ENCODE peak calls at places on chromosomes 12 and 14, in nine cellular contexts. One of them, this sample, is unnamed.

GRCh38 chr12:75991753-75992152 is 39.8 kb downstream of the PHLDA1 start:
- DNase-seq in CD8-positive, alpha-beta T cell: no peak
- DNase-seq in mammary epithelial cell: no peak
- DNase-seq in Karpas-422: peak; percentile 2
- DNase-seq in heart left ventricle: no peak
- DNase-seq in GM06990: no peak
- DNase-seq in right atrium auricular region: no peak
- DNase-seq in brain microvascular endothelial cell: no peak
- DNase-seq in aorta: no peak
- DNase-seq in this sample: no peak

GRCh38 chr12:64390275-64390851 is at the start of gene C12orf56:
- DNase-seq in GM06990: no peak
- DNase-seq in aorta: no peak
- DNase-seq in Karpas-422: no peak
- DNase-seq in CD8-positive, alpha-beta T cell: no peak
- DNase-seq in mammary epithelial cell: no peak
- DNase-seq in right atrium auricular region: no peak
- DNase-seq in heart left ventricle: no peak
- DNase-seq in brain microvascular endothelial cell: no peak
- DNase-seq in this sample: peak; percentile 22

GRCh38 chr12:94889512-94890210 is 113.8 kb downstream of the NDUFA12 start:
- DNase-seq in CD8-positive, alpha-beta T cell: no peak
- DNase-seq in heart left ventricle: no peak
- DNase-seq in aorta: no peak
- DNase-seq in right atrium auricular region: no peak
- DNase-seq in brain microvascular endothelial cell: no peak
- DNase-seq in mammary epithelial cell: no peak
- DNase-seq in Karpas-422: no peak
- DNase-seq in GM06990: no peak
- DNase-seq in this sample: no peak

GRCh38 chr12:120469450-120470149 is at the start of gene SRSF9:
- DNase-seq in mammary epithelial cell: peak; percentile 91
- DNase-seq in CD8-positive, alpha-beta T cell: peak; percentile 98
- DNase-seq in aorta: peak; percentile 99
- DNase-seq in brain microvascular endothelial cell: peak; percentile 90
- DNase-seq in GM06990: peak; percentile 99
- DNase-seq in heart left ventricle: peak; percentile 96
- DNase-seq in Karpas-422: peak; percentile 99
- DNase-seq in right atrium auricular region: peak; percentile 96
- DNase-seq in this sample: peak; percentile 96

GRCh38 chr14:23147676-23148075 is 28.6 kb upstream of the CEBPE start:
- DNase-seq in aorta: no peak
- DNase-seq in Karpas-422: no peak
- DNase-seq in GM06990: no peak
- DNase-seq in heart left ventricle: no peak
- DNase-seq in CD8-positive, alpha-beta T cell: no peak
- DNase-seq in brain microvascular endothelial cell: no peak
- DNase-seq in right atrium auricular region: no peak
- DNase-seq in mammary epithelial cell: peak; percentile 59
- DNase-seq in this sample: no peak

GRCh38 chr12:46153267-46153872 is 115.5 kb downstream of the SLC38A1 start:
- DNase-seq in brain microvascular endothelial cell: no peak
- DNase-seq in GM06990: no peak
- DNase-seq in aorta: no peak
- DNase-seq in heart left ventricle: no peak
- DNase-seq in CD8-positive, alpha-beta T cell: no peak
- DNase-seq in right atrium auricular region: no peak
- DNase-seq in Karpas-422: peak; percentile 59
- DNase-seq in mammary epithelial cell: no peak
- DNase-seq in this sample: peak; percentile 48

GRCh38 chr12:71441836-71442566 is 2.4 kb downstream of the LGR5 start:
- DNase-seq in right atrium auricular region: no peak
- DNase-seq in heart left ventricle: no peak
- DNase-seq in CD8-positive, alpha-beta T cell: no peak
- DNase-seq in Karpas-422: no peak
- DNase-seq in aorta: no peak
- DNase-seq in mammary epithelial cell: no peak
- DNase-seq in GM06990: no peak
- DNase-seq in brain microvascular endothelial cell: no peak
- DNase-seq in this sample: no peak

GRCh38 chr12:79406993-79407392 is 283.8 kb downstream of the PAWR start:
- DNase-seq in GM06990: no peak
- DNase-seq in brain microvascular endothelial cell: no peak
- DNase-seq in right atrium auricular region: no peak
- DNase-seq in aorta: no peak
- DNase-seq in CD8-positive, alpha-beta T cell: no peak
- DNase-seq in Karpas-422: no peak
- DNase-seq in heart left ventricle: no peak
- DNase-seq in mammary epithelial cell: no peak
- DNase-seq in this sample: no peak

GRCh38 chr14:78508023-78508422 is 337.9 kb downstream of the NRXN3 start:
- DNase-seq in heart left ventricle: no peak
- DNase-seq in CD8-positive, alpha-beta T cell: no peak
- DNase-seq in Karpas-422: no peak
- DNase-seq in right atrium auricular region: no peak
- DNase-seq in GM06990: no peak
- DNase-seq in mammary epithelial cell: no peak
- DNase-seq in brain microvascular endothelial cell: no peak
- DNase-seq in aorta: no peak
- DNase-seq in this sample: no peak

GRCh38 chr12:5003025-5003666 is 40.5 kb upstream of the KCNA5 start:
- DNase-seq in CD8-positive, alpha-beta T cell: peak; percentile 8
- DNase-seq in right atrium auricular region: peak; percentile 70
- DNase-seq in GM06990: peak; percentile 54
- DNase-seq in mammary epithelial cell: peak; percentile 41
- DNase-seq in aorta: peak; percentile 89
- DNase-seq in Karpas-422: peak; percentile 86
- DNase-seq in heart left ventricle: peak; percentile 54
- DNase-seq in brain microvascular endothelial cell: peak; percentile 53
- DNase-seq in this sample: peak; percentile 73

GRCh38 chr14:37278673-37279538 is 81.2 kb downstream of the MIPOL1 start:
- DNase-seq in right atrium auricular region: no peak
- DNase-seq in Karpas-422: no peak
- DNase-seq in brain microvascular endothelial cell: no peak
- DNase-seq in mammary epithelial cell: no peak
- DNase-seq in CD8-positive, alpha-beta T cell: no peak
- DNase-seq in aorta: no peak
- DNase-seq in GM06990: no peak
- DNase-seq in heart left ventricle: no peak
- DNase-seq in this sample: no peak

GRCh38 chr14:59271734-59272133 is 83.3 kb downstream of the DAAM1 start:
- DNase-seq in aorta: no peak
- DNase-seq in CD8-positive, alpha-beta T cell: no peak
- DNase-seq in mammary epithelial cell: no peak
- DNase-seq in brain microvascular endothelial cell: no peak
- DNase-seq in right atrium auricular region: no peak
- DNase-seq in heart left ventricle: no peak
- DNase-seq in GM06990: no peak
- DNase-seq in Karpas-422: no peak
- DNase-seq in this sample: no peak

GRCh38 chr14:74566174-74567125 is 45.6 kb downstream of the LTBP2 start:
- DNase-seq in GM06990: no peak
- DNase-seq in Karpas-422: no peak
- DNase-seq in brain microvascular endothelial cell: no peak
- DNase-seq in CD8-positive, alpha-beta T cell: no peak
- DNase-seq in heart left ventricle: no peak
- DNase-seq in right atrium auricular region: no peak
- DNase-seq in mammary epithelial cell: peak; percentile 98
- DNase-seq in aorta: peak; percentile 75
- DNase-seq in this sample: peak; percentile 70

GRCh38 chr14:52852810-52853521 is 61.6 kb upstream of the GNPNAT1 start:
- DNase-seq in heart left ventricle: no peak
- DNase-seq in brain microvascular endothelial cell: no peak
- DNase-seq in right atrium auricular region: no peak
- DNase-seq in GM06990: no peak
- DNase-seq in Karpas-422: no peak
- DNase-seq in mammary epithelial cell: no peak
- DNase-seq in CD8-positive, alpha-beta T cell: no peak
- DNase-seq in aorta: no peak
- DNase-seq in this sample: peak; percentile 49

GRCh38 chr12:83261998-83262397 is 575.3 kb downstream of the TMTC2 start:
- DNase-seq in aorta: no peak
- DNase-seq in brain microvascular endothelial cell: no peak
- DNase-seq in CD8-positive, alpha-beta T cell: no peak
- DNase-seq in GM06990: no peak
- DNase-seq in heart left ventricle: no peak
- DNase-seq in right atrium auricular region: no peak
- DNase-seq in Karpas-422: peak; percentile 43
- DNase-seq in mammary epithelial cell: no peak
- DNase-seq in this sample: no peak

GRCh38 chr14:63174760-63175191 is 29.5 kb upstream of the RHOJ start:
- DNase-seq in GM06990: no peak
- DNase-seq in mammary epithelial cell: peak; percentile 91
- DNase-seq in aorta: no peak
- DNase-seq in right atrium auricular region: no peak
- DNase-seq in CD8-positive, alpha-beta T cell: no peak
- DNase-seq in heart left ventricle: peak; percentile 40
- DNase-seq in brain microvascular endothelial cell: peak; percentile 80
- DNase-seq in Karpas-422: peak; percentile 79
- DNase-seq in this sample: peak; percentile 49

GRCh38 chr14:56297449-56297848 is 179.2 kb downstream of the PELI2 start:
- DNase-seq in brain microvascular endothelial cell: no peak
- DNase-seq in aorta: no peak
- DNase-seq in mammary epithelial cell: no peak
- DNase-seq in Karpas-422: no peak
- DNase-seq in right atrium auricular region: no peak
- DNase-seq in CD8-positive, alpha-beta T cell: no peak
- DNase-seq in GM06990: no peak
- DNase-seq in heart left ventricle: no peak
- DNase-seq in this sample: no peak

GRCh38 chr14:96508900-96509299 is 6.7 kb downstream of the PAPOLA start:
- DNase-seq in right atrium auricular region: no peak
- DNase-seq in brain microvascular endothelial cell: peak; percentile 11
- DNase-seq in mammary epithelial cell: no peak
- DNase-seq in Karpas-422: no peak
- DNase-seq in GM06990: no peak
- DNase-seq in aorta: no peak
- DNase-seq in CD8-positive, alpha-beta T cell: no peak
- DNase-seq in heart left ventricle: no peak
- DNase-seq in this sample: no peak

GRCh38 chr14:105088812-105089745 is 23.8 kb upstream of the GPR132 start:
- DNase-seq in CD8-positive, alpha-beta T cell: no peak
- DNase-seq in brain microvascular endothelial cell: no peak
- DNase-seq in aorta: peak; percentile 75
- DNase-seq in GM06990: no peak
- DNase-seq in right atrium auricular region: no peak
- DNase-seq in Karpas-422: no peak
- DNase-seq in mammary epithelial cell: no peak
- DNase-seq in heart left ventricle: peak; percentile 9
- DNase-seq in this sample: no peak

GRCh38 chr12:98002887-98003493 is 512.4 kb upstream of the TMPO start:
- DNase-seq in heart left ventricle: no peak
- DNase-seq in CD8-positive, alpha-beta T cell: no peak
- DNase-seq in aorta: no peak
- DNase-seq in mammary epithelial cell: peak; percentile 48
- DNase-seq in brain microvascular endothelial cell: peak; percentile 13
- DNase-seq in GM06990: no peak
- DNase-seq in Karpas-422: peak; percentile 73
- DNase-seq in right atrium auricular region: no peak
- DNase-seq in this sample: peak; percentile 63

DNA sequence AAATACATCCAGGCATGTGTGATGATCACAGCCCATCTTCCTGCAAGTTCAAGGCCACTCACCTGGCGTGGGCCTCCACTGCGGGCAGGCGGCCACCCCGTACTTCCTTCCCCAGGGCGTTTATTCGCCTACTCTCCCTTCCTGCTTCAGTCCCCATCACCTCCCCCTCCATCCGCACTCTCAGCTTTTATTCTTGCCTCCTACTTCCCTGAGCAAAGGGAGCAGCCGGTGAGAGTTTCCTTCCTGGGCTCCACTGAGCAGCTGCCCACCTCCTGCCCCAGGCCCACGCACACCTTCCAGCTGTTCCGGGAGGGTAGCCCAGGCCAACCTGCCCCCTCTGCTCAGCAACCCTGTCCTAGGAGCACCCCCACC is 4.1 kb downstream of the CYP46A1 start:
- DNase-seq in heart left ventricle: no peak
- DNase-seq in CD8-positive, alpha-beta T cell: no peak
- DNase-seq in GM06990: no peak
- DNase-seq in mammary epithelial cell: no peak
- DNase-seq in Karpas-422: no peak
- DNase-seq in aorta: peak; percentile 34
- DNase-seq in right atrium auricular region: peak; percentile 34
- DNase-seq in brain microvascular endothelial cell: no peak
- DNase-seq in this sample: no peak
- H3K27me3 ChIP-seq in heart left ventricle: no peaks in the 10 kb centered on the region
- H3K27me3 ChIP-seq in CD8-positive, alpha-beta T cell: no peaks in the 10 kb centered on the region
- H3K27me3 ChIP-seq in GM06990: peaks cover 3% of the 10 kb centered on the region
- H3K27me3 ChIP-seq in mammary epithelial cell: peaks cover 4% of the 10 kb centered on the region
- H3K27me3 ChIP-seq in Karpas-422: no peaks in the 10 kb centered on the region
- H3K27me3 ChIP-seq in aorta: no peaks in the 10 kb centered on the region
- H3K27me3 ChIP-seq in right atrium auricular region: no peaks in the 10 kb centered on the region
- H3K27me3 ChIP-seq in brain microvascular endothelial cell: peaks cover 2% of the 10 kb centered on the region
- H3K27me3 ChIP-seq in this sample: no peaks in the 10 kb centered on the region

DNA sequence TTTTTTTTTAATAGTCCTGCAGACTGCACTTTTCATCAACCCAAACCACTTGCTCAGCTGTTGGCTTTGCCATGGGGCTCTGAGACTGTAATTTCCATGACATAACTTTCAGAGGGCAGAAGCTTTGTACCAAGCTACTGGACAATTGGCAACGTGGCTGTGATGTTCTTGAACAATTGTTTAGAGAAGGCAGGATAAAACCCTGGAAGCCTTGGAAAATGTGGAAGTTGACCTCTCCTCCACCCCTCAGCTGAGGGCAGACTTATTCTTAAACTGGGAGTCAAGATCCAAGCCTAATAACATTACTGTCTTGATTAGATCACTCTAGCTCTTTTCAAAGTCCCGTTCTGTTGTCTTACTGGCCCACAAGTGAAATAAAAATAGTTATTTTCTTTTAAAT is 2.2 kb downstream of the OR4E1 start:
- DNase-seq in CD8-positive, alpha-beta T cell: no peak
- DNase-seq in mammary epithelial cell: no peak
- DNase-seq in heart left ventricle: no peak
- DNase-seq in right atrium auricular region: no peak
- DNase-seq in brain microvascular endothelial cell: no peak
- DNase-seq in aorta: no peak
- DNase-seq in Karpas-422: no peak
- DNase-seq in GM06990: no peak
- DNase-seq in this sample: no peak
- H3K27me3 ChIP-seq in CD8-positive, alpha-beta T cell: no peaks in the 10 kb centered on the region
- H3K27me3 ChIP-seq in mammary epithelial cell: no peaks in the 10 kb centered on the region
- H3K27me3 ChIP-seq in heart left ventricle: no peaks in the 10 kb centered on the region
- H3K27me3 ChIP-seq in right atrium auricular region: no peaks in the 10 kb centered on the region
- H3K27me3 ChIP-seq in brain microvascular endothelial cell: no peaks in the 10 kb centered on the region
- H3K27me3 ChIP-seq in aorta: no peaks in the 10 kb centered on the region
- H3K27me3 ChIP-seq in Karpas-422: no peaks in the 10 kb centered on the region
- H3K27me3 ChIP-seq in GM06990: peaks cover 2% of the 10 kb centered on the region
- H3K27me3 ChIP-seq in this sample: no peaks in the 10 kb centered on the region

GRCh38 chr12:53987748-53988147 is 2.8 kb downstream of the HOXC10 start:
- DNase-seq in GM06990: no peak
- DNase-seq in aorta: no peak
- DNase-seq in brain microvascular endothelial cell: no peak
- DNase-seq in heart left ventricle: no peak
- DNase-seq in Karpas-422: no peak
- DNase-seq in mammary epithelial cell: no peak
- DNase-seq in CD8-positive, alpha-beta T cell: no peak
- DNase-seq in right atrium auricular region: no peak
- DNase-seq in this sample: no peak
- H3K27me3 ChIP-seq in GM06990: peaks cover 11% of the 10 kb centered on the region
- H3K27me3 ChIP-seq in aorta: peaks cover 6% of the 10 kb centered on the region
- H3K27me3 ChIP-seq in brain microvascular endothelial cell: peaks cover 91% of the 10 kb centered on the region
- H3K27me3 ChIP-seq in heart left ventricle: peaks cover 98% of the 10 kb centered on the region
- H3K27me3 ChIP-seq in Karpas-422: no peaks in the 10 kb centered on the region
- H3K27me3 ChIP-seq in mammary epithelial cell: no peaks in the 10 kb centered on the region
- H3K27me3 ChIP-seq in CD8-positive, alpha-beta T cell: peaks cover 96% of the 10 kb centered on the region
- H3K27me3 ChIP-seq in right atrium auricular region: peaks cover 77% of the 10 kb centered on the region
- H3K27me3 ChIP-seq in this sample: peaks cover 92% of the 10 kb centered on the region

GRCh38 chr14:89249972-89250371 is 167.1 kb downstream of the FOXN3 start:
- DNase-seq in mammary epithelial cell: no peak
- DNase-seq in brain microvascular endothelial cell: no peak
- DNase-seq in CD8-positive, alpha-beta T cell: no peak
- DNase-seq in GM06990: no peak
- DNase-seq in right atrium auricular region: no peak
- DNase-seq in aorta: no peak
- DNase-seq in Karpas-422: no peak
- DNase-seq in heart left ventricle: no peak
- DNase-seq in this sample: no peak
- H3K27me3 ChIP-seq in mammary epithelial cell: no peaks in the 10 kb centered on the region
- H3K27me3 ChIP-seq in brain microvascular endothelial cell: no peaks in the 10 kb centered on the region
- H3K27me3 ChIP-seq in CD8-positive, alpha-beta T cell: no peaks in the 10 kb centered on the region
- H3K27me3 ChIP-seq in GM06990: no peaks in the 10 kb centered on the region
- H3K27me3 ChIP-seq in right atrium auricular region: no peaks in the 10 kb centered on the region
- H3K27me3 ChIP-seq in aorta: no peaks in the 10 kb centered on the region
- H3K27me3 ChIP-seq in Karpas-422: no peaks in the 10 kb centered on the region
- H3K27me3 ChIP-seq in heart left ventricle: no peaks in the 10 kb centered on the region
- H3K27me3 ChIP-seq in this sample: no peaks in the 10 kb centered on the region

This sample was measured in trophoblast cell.